ENCODE peak calls at places on chromosomes 11 and 22, in eight cellular contexts. Q is GM13976; C is cardiac fibroblast; A is upper lobe of right lung; S is astrocyte of the cerebellum; N is CD4-positive, alpha-beta T cell; M is mammary epithelial cell; U is left ventricle myocardium inferior. R is an unnamed sample.

GRCh38 chr11:126083829-126084607 is 21.4 kb upstream of the CDON start:
- DNase-seq in Q (no peak), C (no peak), A (no peak), S (no peak), N (peak; percentile 33), M (no peak), U (no peak), R (no peak)

GRCh38 chr11:619625-620050 is 3.9 kb upstream of the IRF7 start:
- DNase-seq in Q (no peak), C (no peak), A (no peak), S (no peak), N (no peak), M (no peak), U (no peak), R (no peak)

GRCh38 chr11:110524227-110524626 is 94.5 kb downstream of the FDX1 start:
- DNase-seq in Q (no peak), C (peak; percentile 92), A (no peak), S (no peak), N (no peak), M (peak; percentile 65), U (no peak), R (peak; percentile 82)

GRCh38 chr22:19197997-19198865 is 19.7 kb upstream of the SLC25A1 start:
- DNase-seq in Q (no peak), C (no peak), A (no peak), S (no peak), N (no peak), M (no peak), U (no peak), R (no peak)

GRCh38 chr11:107898270-107898669 is 30.0 kb upstream of the RAB39A start:
- DNase-seq in Q (peak; percentile 49), C (peak; percentile 67), A (no peak), S (peak; percentile 48), N (no peak), M (peak; percentile 35), U (no peak), R (peak; percentile 45)

GRCh38 chr11:69375316-69376154 is 81.6 kb downstream of the MYEOV start:
- DNase-seq in Q (no peak), C (no peak), A (no peak), S (no peak), N (no peak), M (no peak), U (peak; percentile 10), R (no peak)

GRCh38 chr11:22407899-22408298 is 69.7 kb downstream of the SLC17A6 start:
- DNase-seq in Q (no peak), C (no peak), A (no peak), S (no peak), N (no peak), M (no peak), U (no peak), R (no peak)

GRCh38 chr22:30837531-30837930 is 131.0 kb downstream of the MORC2 start:
- DNase-seq in Q (no peak), C (no peak), A (no peak), S (no peak), N (no peak), M (no peak), U (no peak), R (no peak)

GRCh38 chr22:40024201-40025061 is 29.7 kb downstream of the FAM83F start:
- DNase-seq in Q (peak; percentile 89), C (peak; percentile 71), A (peak; percentile 86), S (no peak), N (peak; percentile 48), M (peak; percentile 35), U (peak; percentile 63), R (peak; percentile 29)

GRCh38 chr11:68213555-68214172 is 568 bp upstream of the KMT5B start:
- DNase-seq in Q (peak; percentile 89), C (peak; percentile 94), A (peak; percentile 93), S (peak; percentile 87), N (peak; percentile 80), M (peak; percentile 91), U (peak; percentile 90), R (peak; percentile 90)

GRCh38 chr22:39300198-39300830 is 19.1 kb downstream of the RPL3 start:
- DNase-seq in Q (peak; percentile 47), C (peak; percentile 22), A (peak; percentile 77), S (no peak), N (no peak), M (no peak), U (peak; percentile 56), R (no peak)

GRCh38 chr11:87223816-87224215 is 186.1 kb downstream of the TMEM135 start:
- DNase-seq in Q (no peak), C (peak; percentile 33), A (no peak), S (peak; percentile 59), N (no peak), M (no peak), U (no peak), R (peak; percentile 16)

GRCh38 chr11:13955971-13956421 is 6.5 kb upstream of the SPON1 start:
- DNase-seq in Q (peak; percentile 30), C (peak; percentile 80), A (no peak), S (peak; percentile 63), N (peak; percentile 52), M (no peak), U (peak; percentile 25), R (peak; percentile 41)

GRCh38 chr11:111069076-111069475 is 176.4 kb upstream of the POU2AF2 start:
- DNase-seq in Q (no peak), C (peak; percentile 92), A (no peak), S (no peak), N (no peak), M (peak; percentile 27), U (no peak), R (peak; percentile 32)

DNA sequence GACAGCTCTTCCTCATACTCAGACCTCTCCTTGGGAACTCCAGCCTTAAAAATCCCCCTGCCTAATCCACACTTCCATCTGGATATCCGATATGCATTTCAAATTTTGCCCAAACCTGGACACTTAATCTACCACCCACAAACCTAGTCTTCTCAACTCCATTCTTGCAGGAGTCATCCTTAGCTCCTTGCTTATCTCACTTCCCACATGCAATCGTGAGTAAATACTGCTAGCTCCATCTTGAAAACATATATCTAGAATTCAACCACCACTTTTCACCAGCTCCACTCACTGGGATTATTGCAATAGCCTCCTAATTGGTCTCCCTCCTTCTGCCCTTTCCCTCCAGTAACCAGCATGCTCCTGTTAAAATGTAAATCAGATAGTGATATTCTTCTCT is 2.6 kb upstream of the MYOD1 start:
- DNase-seq in Q (no peak), C (no peak), A (no peak), S (no peak), N (no peak), M (no peak), U (no peak), R (no peak)
- TF ChIP-seq CTCF in Q (no peak), C (no peak), A (no peak), S (no peak), N (no peak), M (no peak), U (no peak), R (no peak)

DNA sequence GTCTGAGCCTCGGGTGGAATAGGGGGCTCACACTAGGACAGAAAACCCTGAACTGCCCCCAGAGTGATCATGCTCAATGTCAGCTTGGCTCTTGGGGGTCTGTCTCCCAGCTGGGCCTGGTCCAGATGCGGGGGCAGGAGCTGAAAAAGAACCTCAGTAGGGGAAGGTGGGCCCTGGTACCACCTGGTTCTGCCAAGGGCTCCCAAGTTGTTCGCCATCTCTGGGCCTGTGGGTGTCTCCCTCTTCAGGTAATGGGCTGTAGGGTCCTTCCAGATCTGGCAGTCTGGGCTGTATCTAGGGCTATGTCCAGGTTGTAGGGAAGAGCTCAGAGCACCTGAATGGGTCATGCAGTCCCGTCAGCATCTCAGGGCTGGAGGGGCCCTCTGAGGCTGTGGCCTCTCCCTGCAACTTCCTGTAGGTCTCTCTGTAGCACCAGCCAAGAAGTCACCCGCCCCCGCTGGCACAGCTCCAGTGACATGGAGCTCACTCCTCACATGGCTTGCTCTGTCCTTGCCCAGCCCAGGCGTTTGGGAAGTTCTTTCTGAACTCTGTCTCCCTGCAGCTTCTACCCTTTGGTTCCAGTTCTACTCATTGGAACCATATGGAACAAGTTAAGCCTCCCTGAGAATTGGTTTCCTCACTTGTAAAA is 33.0 kb upstream of the SOX10 start:
- DNase-seq in Q (no peak), C (peak; percentile 66), A (peak; percentile 90), S (no peak), N (no peak), M (peak; percentile 26), U (peak; percentile 87), R (peak; percentile 8)
- TF ChIP-seq CTCF in Q (no peak), C (no peak), A (no peak), S (peak; percentile 17), N (no peak), M (no peak), U (no peak), R (no peak)

GRCh38 chr11:31830406-31830805 is 19.3 kb upstream of the PAX6 start:
- DNase-seq in Q (no peak), C (no peak), A (no peak), S (no peak), N (no peak), M (no peak), U (no peak), R (no peak)

DNA sequence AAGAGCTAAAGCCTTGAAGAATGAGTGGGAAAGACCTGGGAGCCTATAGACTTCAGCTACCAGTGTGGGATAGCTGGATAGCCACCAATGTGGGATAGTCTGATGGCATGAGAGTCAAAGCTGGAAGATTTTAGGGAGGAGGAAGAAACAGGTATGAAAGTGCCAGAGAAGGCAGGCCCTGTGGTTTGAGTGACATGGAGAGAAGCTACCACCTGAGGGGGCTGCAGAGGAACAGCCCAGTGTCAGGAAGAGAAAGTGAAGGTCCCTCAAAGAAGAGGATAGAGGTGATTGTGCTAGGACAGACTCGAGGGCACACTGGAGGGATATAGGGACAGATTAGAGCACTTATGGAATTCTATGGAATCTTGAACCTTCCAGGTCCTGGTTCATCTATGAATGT is 23.1 kb upstream of the PAX6 start:
- DNase-seq in Q (no peak), C (no peak), A (no peak), S (no peak), N (no peak), M (no peak), U (no peak), R (no peak)
- TF ChIP-seq CTCF in Q (no peak), C (no peak), A (no peak), S (no peak), N (no peak), M (no peak), U (no peak), R (no peak)

GRCh38 chr11:118484405-118484804 is 42.9 kb upstream of the TTC36 start:
- DNase-seq in Q (no peak), C (no peak), A (no peak), S (no peak), N (no peak), M (no peak), U (no peak), R (no peak)

GRCh38 chr11:118488480-118489109 is 38.7 kb upstream of the TTC36 start:
- DNase-seq in Q (peak; percentile 82), C (peak; percentile 86), A (no peak), S (peak; percentile 70), N (peak; percentile 80), M (peak; percentile 47), U (peak; percentile 27), R (peak; percentile 73)

GRCh38 chr11:118491041-118491440 is 36.2 kb upstream of the TTC36 start:
- DNase-seq in Q (no peak), C (no peak), A (no peak), S (no peak), N (no peak), M (no peak), U (no peak), R (no peak)

DNA sequence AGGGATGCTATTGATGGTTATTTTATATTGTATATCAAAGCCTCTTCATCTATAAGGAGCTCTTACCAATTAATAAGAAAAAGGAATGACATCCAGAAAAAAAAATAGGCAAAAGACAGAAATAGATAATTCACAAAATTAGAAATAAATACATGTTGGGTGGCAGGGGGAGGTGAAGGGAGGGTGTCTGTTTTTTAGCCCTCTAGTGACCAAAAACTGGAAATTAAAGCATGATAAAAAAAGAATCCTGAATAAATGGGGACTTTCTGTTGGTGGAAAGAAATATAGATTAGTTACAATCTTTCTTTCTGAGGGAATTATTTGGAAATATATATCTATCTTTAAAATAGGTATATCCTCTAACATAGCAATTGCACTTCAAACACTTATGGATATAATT is 42.0 kb upstream of the TTC36 start:
- DNase-seq in Q (no peak), C (peak; percentile 2), A (no peak), S (no peak), N (no peak), M (no peak), U (no peak), R (no peak)
- TF ChIP-seq CTCF in Q (no peak), C (no peak), A (no peak), S (peak; percentile 27), N (no peak), M (no peak), U (no peak), R (peak; percentile 58)

R was measured in HFFc6.